ENCODE peak calls at places on chromosomes 16 and 17, in eight cellular contexts. M is thoracic aorta, X is OCI-LY7, Q is psoas muscle, D is right atrium auricular region, R is Peyer's patch, H is astrocyte of the spinal cord, U is choroid plexus epithelial cell. W is an unnamed sample.

GRCh38 chr16:12100124-12100647 is 123.7 kb downstream of the SNX29 start:
- DNase-seq in U (no peak), D (no peak), R (no peak), X (no peak), H (no peak), Q (no peak), M (no peak), W (no peak)

GRCh38 chr16:70726869-70727494 is 41.1 kb upstream of the MTSS2 start:
- DNase-seq in M (no peak), Q (peak), U (no peak), D (no peak), H (no peak), X (no peak), R (no peak), W (no peak)

GRCh38 chr16:1960665-1961630 is 1.6 kb downstream of the NDUFB10 start:
- DNase-seq in Q (no peak), M (no peak), U (peak), R (no peak), D (no peak), H (peak), X (peak), W (peak)

GRCh38 chr17:1792495-1793446 is 30.9 kb downstream of the SERPINF1 start:
- DNase-seq in M (no peak), Q (peak), R (no peak), H (no peak), D (no peak), X (no peak), U (no peak), W (no peak)

GRCh38 chr17:79272666-79273219 is 198.1 kb downstream of the ENGASE start:
- DNase-seq in X (no peak), U (peak), D (no peak), M (no peak), R (no peak), Q (no peak), H (no peak), W (peak)

GRCh38 chr17:1686086-1686485 is 1.4 kb upstream of the PRPF8 start:
- DNase-seq in U (peak), D (no peak), Q (no peak), H (no peak), R (no peak), M (no peak), X (no peak), W (no peak)

GRCh38 chr17:20922128-20922670 is 120.6 kb downstream of the USP22 start:
- DNase-seq in X (no peak), R (no peak), M (no peak), U (peak), H (peak), Q (no peak), D (no peak), W (peak)

GRCh38 chr16:8887952-8888560 is 5.9 kb downstream of the LITAFD start:
- DNase-seq in Q (peak), R (peak), H (peak), D (peak), U (no peak), X (no peak), M (no peak), W (peak)

GRCh38 chr17:18039535-18040286 is 503 bp downstream of the GID4 start:
- DNase-seq in X (peak), R (no peak), U (peak), M (no peak), Q (peak), H (no peak), D (no peak), W (no peak)

GRCh38 chr16:88816736-88817535 is 5.2 kb upstream of the APRT start:
- DNase-seq in R (no peak), U (no peak), M (no peak), Q (no peak), H (no peak), D (no peak), X (no peak), W (no peak)

GRCh38 chr17:18319604-18320256 is 4.6 kb downstream of the SMCR8 start:
- DNase-seq in D (no peak), R (no peak), H (peak), Q (no peak), M (no peak), U (peak), X (peak), W (peak)

GRCh38 chr17:4858880-4859260 is 25.7 kb downstream of the MINK1 start:
- DNase-seq in R (peak), Q (peak), H (peak), X (no peak), M (peak), D (no peak), U (peak), W (peak)

GRCh38 chr17:4860651-4861050 is 27.5 kb downstream of the MINK1 start:
- DNase-seq in D (no peak), R (no peak), Q (no peak), M (no peak), X (no peak), U (no peak), H (no peak), W (no peak)

GRCh38 chr17:4858068-4858879 is 25.1 kb downstream of the MINK1 start:
- DNase-seq in D (no peak), Q (no peak), R (no peak), H (no peak), U (no peak), X (no peak), M (no peak), W (peak)

GRCh38 chr17:4861052-4861451 is 27.9 kb downstream of the MINK1 start:
- DNase-seq in D (no peak), U (no peak), Q (no peak), R (no peak), H (no peak), M (no peak), X (no peak), W (no peak)

GRCh38 chr17:4859816-4860625 is 26.9 kb downstream of the MINK1 start:
- DNase-seq in M (no peak), H (no peak), D (no peak), U (no peak), Q (no peak), R (no peak), X (no peak), W (peak)
- H3K4me3 ChIP-seq in M (no peak), H (no peak), D (no peak), U (no peak), Q (no peak), R (no peak), X (no peak), W (no peak)

GRCh38 chr16:89990799-89991198 is 28.5 kb downstream of the DBNDD1 start:
- DNase-seq in D (no peak), M (no peak), H (no peak), U (no peak), R (no peak), Q (peak), X (no peak), W (no peak)

GRCh38 chr16:89993377-89993776 is 25.9 kb downstream of the DBNDD1 start:
- DNase-seq in X (no peak), H (no peak), U (no peak), D (no peak), R (no peak), Q (peak), M (no peak), W (no peak)

GRCh38 chr16:89996178-89996489 is 23.1 kb downstream of the DBNDD1 start:
- DNase-seq in R (no peak), D (no peak), Q (no peak), H (no peak), X (no peak), U (no peak), M (no peak), W (no peak)

GRCh38 chr16:89993971-89994370 is 25.3 kb downstream of the DBNDD1 start:
- DNase-seq in R (no peak), D (no peak), M (no peak), H (no peak), U (no peak), X (no peak), Q (no peak), W (no peak)

GRCh38 chr16:89994389-89994720 is 24.9 kb downstream of the DBNDD1 start:
- DNase-seq in M (no peak), X (no peak), U (no peak), H (no peak), D (no peak), R (no peak), Q (peak), W (no peak)
- H3K4me3 ChIP-seq in M (no peak), X (no peak), U (no peak), H (no peak), D (no peak), R (no peak), Q (no peak), W (no peak)

GRCh38 chr17:36495076-36495578 is 8.6 kb downstream of the ZNHIT3 start:
- DNase-seq in D (no peak), M (no peak), U (no peak), Q (no peak), X (no peak), R (no peak), H (no peak), W (no peak)
- H3K4me3 ChIP-seq in D (no peak), M (no peak), U (no peak), Q (no peak), X (no peak), R (no peak), H (no peak), W (no peak)

GRCh38 chr17:81049372-81049911 is 14.5 kb downstream of the BAIAP2 start:
- DNase-seq in M (no peak), Q (no peak), U (no peak), H (no peak), X (no peak), D (no peak), R (no peak), W (no peak)
- H3K4me3 ChIP-seq in M (peak), Q (peak), U (no peak), H (no peak), X (no peak), D (no peak), R (peak), W (no peak)

GRCh38 chr16:80875616-80876015 is 71.2 kb upstream of the CDYL2 start:
- DNase-seq in U (peak), H (no peak), D (no peak), M (no peak), Q (no peak), X (no peak), R (no peak), W (peak)
- H3K4me3 ChIP-seq in U (no peak), H (no peak), D (no peak), M (no peak), Q (no peak), X (no peak), R (no peak), W (no peak)

GRCh38 chr16:4933433-4933832 is 3.5 kb downstream of the PPL start:
- DNase-seq in R (no peak), M (no peak), Q (no peak), U (no peak), D (no peak), H (no peak), X (no peak), W (no peak)

GRCh38 chr16:4934591-4934990 is 2.4 kb downstream of the PPL start:
- DNase-seq in D (no peak), Q (no peak), R (no peak), M (no peak), X (no peak), H (no peak), U (no peak), W (no peak)

GRCh38 chr16:4928227-4928626 is 8.7 kb downstream of the PPL start:
- DNase-seq in R (no peak), M (no peak), U (no peak), D (no peak), Q (no peak), H (no peak), X (no peak), W (no peak)

GRCh38 chr16:4933871-4934395 is 3.0 kb downstream of the PPL start:
- DNase-seq in R (no peak), U (no peak), Q (no peak), H (no peak), X (no peak), M (no peak), D (no peak), W (no peak)

GRCh38 chr16:4931381-4931780 is 5.6 kb downstream of the PPL start:
- DNase-seq in U (no peak), H (no peak), M (no peak), X (no peak), R (no peak), D (no peak), Q (no peak), W (no peak)
- H3K4me3 ChIP-seq in U (no peak), H (no peak), M (no peak), X (no peak), R (no peak), D (no peak), Q (no peak), W (no peak)

DNA sequence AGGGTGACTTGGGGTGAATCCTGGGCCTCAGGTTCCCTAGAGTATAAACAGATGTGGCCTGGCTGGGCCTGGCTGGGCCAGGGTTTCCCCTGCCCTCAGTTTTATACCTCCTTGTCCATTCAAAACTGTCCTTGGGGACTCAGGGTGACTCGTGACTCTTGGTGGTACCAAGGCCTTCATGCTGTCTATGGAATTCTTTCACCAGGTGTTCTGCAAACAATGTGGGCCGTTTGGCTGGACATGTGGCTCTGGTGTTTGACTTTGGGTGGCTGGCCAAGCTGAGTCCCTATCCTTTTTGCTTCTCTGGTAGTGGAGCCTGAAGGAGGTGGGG is 3.3 kb downstream of the GPT2 start:
- DNase-seq in D (no peak), U (no peak), M (no peak), R (no peak), Q (no peak), H (no peak), X (no peak), W (no peak)
- H3K4me3 ChIP-seq in D (no peak), U (no peak), M (no peak), R (no peak), Q (no peak), H (no peak), X (no peak), W (no peak)

GRCh38 chr17:76273435-76273921 is 8.3 kb downstream of the UBALD2 start:
- DNase-seq in H (no peak), M (no peak), R (no peak), D (no peak), U (no peak), X (no peak), Q (no peak), W (no peak)

GRCh38 chr17:76272541-76273434 is 7.6 kb downstream of the UBALD2 start:
- DNase-seq in M (no peak), Q (no peak), D (no peak), U (no peak), H (no peak), X (peak), R (no peak), W (no peak)

GRCh38 chr17:76270770-76271668 is 5.9 kb downstream of the UBALD2 start:
- DNase-seq in X (peak), R (peak), Q (peak), M (no peak), H (no peak), U (no peak), D (no peak), W (no peak)

GRCh38 chr17:76270127-76270592 is 5.0 kb downstream of the UBALD2 start:
- DNase-seq in X (peak), U (no peak), D (no peak), Q (peak), H (no peak), M (no peak), R (no peak), W (no peak)

DNA sequence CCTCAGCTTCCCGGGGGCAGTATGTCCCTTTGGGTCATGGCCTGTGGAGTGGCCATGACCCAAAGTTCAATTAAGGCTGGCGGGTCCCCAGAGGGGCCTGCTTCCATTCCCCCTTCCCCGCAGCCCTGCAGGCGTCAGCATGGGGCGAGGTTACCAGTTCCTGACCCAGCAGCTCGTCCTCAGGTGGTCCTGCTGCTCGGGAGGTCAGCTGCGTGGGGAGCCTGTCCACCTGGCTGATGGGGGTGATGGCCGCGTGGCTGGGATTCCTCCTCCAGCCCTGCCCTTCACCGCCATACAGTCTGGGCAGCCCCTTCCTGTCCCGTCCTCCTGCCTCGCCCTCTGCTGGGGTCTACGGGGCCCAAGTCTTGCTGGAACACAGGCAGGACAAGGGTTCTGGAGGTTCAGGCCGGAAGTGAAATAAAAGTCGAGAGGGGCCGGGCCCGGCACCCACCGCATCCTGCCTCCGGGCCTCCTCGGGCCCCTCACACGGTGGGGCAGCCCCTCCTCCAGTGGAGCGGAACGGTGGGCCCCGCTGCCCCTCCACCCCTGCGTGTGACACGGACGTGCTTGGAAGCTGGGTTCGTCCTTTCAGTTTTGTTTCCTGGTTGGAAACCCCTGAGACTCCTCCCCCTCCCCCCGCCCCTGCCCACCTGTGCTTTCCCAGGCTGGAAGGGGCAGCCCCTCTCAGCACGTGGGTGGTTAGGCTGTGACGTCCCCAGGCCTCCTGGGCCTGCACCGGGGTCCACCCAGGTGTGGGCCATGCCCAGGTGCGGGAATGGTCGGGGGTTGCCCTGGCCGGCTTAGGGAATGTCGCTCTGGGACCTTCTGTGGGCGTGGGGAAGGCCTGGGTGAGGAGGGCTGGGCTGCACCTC is 6.8 kb downstream of the UBALD2 start:
- DNase-seq in H (no peak), R (no peak), M (no peak), X (peak), Q (peak), D (no peak), U (no peak), W (no peak)
- H3K4me3 ChIP-seq in H (no peak), R (peak), M (peak), X (peak), Q (peak), D (peak), U (peak), W (no peak)

GRCh38 chr17:82287849-82288601 is 14.5 kb upstream of the CSNK1D start:
- DNase-seq in H (peak), R (peak), X (no peak), D (no peak), Q (peak), U (peak), M (no peak), W (peak)
- H3K4me3 ChIP-seq in H (no peak), R (no peak), X (no peak), D (no peak), Q (no peak), U (no peak), M (no peak), W (no peak)

GRCh38 chr17:4536259-4536741 is 18.9 kb downstream of the MYBBP1A start:
- DNase-seq in X (no peak), D (no peak), U (no peak), M (no peak), Q (peak), H (no peak), R (no peak), W (no peak)
- H3K4me3 ChIP-seq in X (no peak), D (no peak), U (no peak), M (peak), Q (peak), H (no peak), R (peak), W (no peak)

W was measured in fibroblast of pulmonary artery.